ENCODE peak calls at places on chromosomes 6 and 20, in eight cellular contexts. C is left ventricle myocardium inferior, W is WERI-Rb-1, L is brain microvascular endothelial cell, F is hepatocyte, N is cardiac fibroblast, A is AG09309, K is thoracic aorta. U is an unnamed sample.

GRCh38 chr6:156687875-156688549 is 89.2 kb upstream of the ARID1B start:
- DNase-seq in C (no peak), W (peak; percentile 34), K (no peak), N (peak; percentile 51), A (no peak), F (peak; percentile 36), L (peak; percentile 6), U (peak; percentile 16)

GRCh38 chr6:31399589-31400466 is 3.6 kb upstream of the MICA start:
- DNase-seq in F (peak; percentile 94), C (peak; percentile 95), K (peak; percentile 80), W (no peak), L (peak; percentile 89), A (peak; percentile 55), N (peak; percentile 94), U (peak; percentile 91)

GRCh38 chr6:63476302-63476701 is 96.0 kb upstream of the LOC128125822 start:
- DNase-seq in W (no peak), K (no peak), F (peak; percentile 25), C (no peak), N (peak; percentile 3), A (no peak), L (no peak), U (no peak)

GRCh38 chr6:4914412-4915159 is 89.3 kb downstream of the RPP40 start:
- DNase-seq in L (peak; percentile 47), C (no peak), W (no peak), K (no peak), A (peak; percentile 21), N (peak; percentile 45), F (no peak), U (peak; percentile 83)

GRCh38 chr6:39965716-39966115 is 31.5 kb upstream of the MOCS1 start:
- DNase-seq in A (no peak), K (no peak), W (no peak), C (no peak), F (no peak), L (no peak), N (no peak), U (no peak)

GRCh38 chr6:116564921-116565872 is 6.1 kb upstream of the RWDD1 start:
- DNase-seq in A (no peak), C (peak; percentile 34), K (no peak), F (no peak), W (no peak), N (peak; percentile 20), L (no peak), U (no peak)

GRCh38 chr6:52539607-52540006 is 37.3 kb downstream of the TRAM2 start:
- DNase-seq in F (no peak), A (peak; percentile 34), K (no peak), C (no peak), L (peak; percentile 75), N (no peak), W (no peak), U (peak; percentile 66)

GRCh38 chr6:40719671-40720374 is 132.7 kb upstream of the LRFN2 start:
- DNase-seq in N (peak; percentile 61), F (peak; percentile 55), K (no peak), A (peak; percentile 41), W (no peak), L (peak; percentile 35), C (no peak), U (peak; percentile 81)

GRCh38 chr20:32966382-32966781 is 37.9 kb downstream of the SUN5 start:
- DNase-seq in L (no peak), N (no peak), A (no peak), K (no peak), F (no peak), C (no peak), W (no peak), U (no peak)

GRCh38 chr6:154852700-154853099 is 119.5 kb downstream of the SCAF8 start:
- DNase-seq in K (no peak), N (peak; percentile 7), C (no peak), A (no peak), F (no peak), L (no peak), W (no peak), U (peak; percentile 86)

GRCh38 chr6:105644073-105644489 is 241.2 kb upstream of the PREP start:
- DNase-seq in L (no peak), W (no peak), A (no peak), F (no peak), K (no peak), N (no peak), C (no peak), U (no peak)

GRCh38 chr6:12594541-12594893 is 122.0 kb upstream of the PHACTR1 start:
- DNase-seq in C (no peak), K (no peak), A (no peak), F (no peak), L (no peak), N (no peak), W (no peak), U (no peak)

GRCh38 chr6:100724222-100724621 is 156.9 kb downstream of the ASCC3 start:
- DNase-seq in A (no peak), C (no peak), L (no peak), W (no peak), K (no peak), F (no peak), N (peak; percentile 20), U (peak; percentile 25)

GRCh38 chr6:10395946-10396577 is 18.8 kb downstream of the TFAP2A start:
- DNase-seq in C (no peak), W (no peak), K (no peak), N (no peak), L (no peak), F (no peak), A (no peak), U (no peak)
- H3K4me3 ChIP-seq in C (no peak overlapping the region), W (peak overlapping the region; percentile 6), K (no peak overlapping the region), N (no peak overlapping the region), L (peak overlapping the region; percentile 28), F (no peak overlapping the region), A (no peak overlapping the region), U (no peak overlapping the region)

GRCh38 chr20:8627386-8628030 is 441.4 kb upstream of the PLCB4 start:
- DNase-seq in F (no peak), N (peak; percentile 29), W (no peak), K (no peak), A (no peak), C (no peak), L (no peak), U (peak; percentile 25)
- H3K4me3 ChIP-seq in F (no peak overlapping the region), N (peak overlapping the region; percentile 37), W (no peak overlapping the region), K (peak overlapping the region; percentile 58), A (no peak overlapping the region), C (peak overlapping the region; percentile 42), L (peak overlapping the region; percentile 22), U (peak overlapping the region; percentile 40)

GRCh38 chr6:70280462-70280861 is 22.4 kb downstream of the COL9A1 start:
- DNase-seq in L (no peak), W (no peak), F (peak; percentile 23), A (no peak), K (no peak), N (no peak), C (no peak), U (no peak)

GRCh38 chr6:70277480-70277879 is 25.4 kb downstream of the COL9A1 start:
- DNase-seq in C (no peak), K (no peak), F (peak; percentile 21), A (no peak), W (no peak), N (peak; percentile 63), L (no peak), U (no peak)

GRCh38 chr6:70281923-70282902 is 20.7 kb downstream of the COL9A1 start:
- DNase-seq in W (no peak), L (no peak), N (peak; percentile 1), K (no peak), F (peak; percentile 31), A (no peak), C (peak; percentile 53), U (no peak)

DNA sequence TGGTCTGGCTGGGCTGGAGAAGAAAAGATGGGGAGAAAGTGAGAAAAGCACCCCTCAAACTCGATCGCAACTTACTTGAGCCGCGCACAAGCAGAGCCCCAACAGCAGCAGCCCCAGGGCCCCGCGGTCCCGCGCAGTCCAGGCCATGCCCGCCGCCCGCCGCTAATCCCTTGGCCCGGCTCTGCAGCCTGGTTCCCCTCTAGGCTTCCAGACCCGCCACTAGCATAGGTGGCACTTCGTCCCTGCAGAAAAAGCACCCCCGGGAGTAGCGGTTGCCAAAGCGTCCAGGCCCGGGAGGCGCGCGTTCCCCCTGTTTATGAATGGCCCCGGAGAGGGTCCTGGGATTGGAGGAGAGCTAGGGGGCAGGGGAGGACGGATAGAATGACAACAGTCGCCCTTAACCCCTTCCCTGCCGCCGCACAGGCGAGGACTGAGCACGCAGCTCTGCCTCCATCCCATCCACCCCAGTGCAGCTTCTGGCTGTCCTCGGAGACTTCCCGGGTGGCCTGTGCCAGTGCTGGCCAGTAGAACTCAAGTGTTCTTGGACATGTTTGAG is 19.9 kb downstream of the COL9A1 start:
- DNase-seq in L (no peak), C (no peak), W (no peak), N (no peak), A (no peak), K (no peak), F (no peak), U (no peak)
- H3K4me3 ChIP-seq in L (no peak overlapping the region), C (peak overlapping the region; percentile 52), W (no peak overlapping the region), N (no peak overlapping the region), A (no peak overlapping the region), K (peak overlapping the region; percentile 12), F (peak overlapping the region; percentile 16), U (no peak overlapping the region)

GRCh38 chr20:49318430-49319203 is 40.8 kb upstream of the ZNFX1 start:
- DNase-seq in N (no peak), C (no peak), W (peak; percentile 19), K (no peak), L (no peak), A (no peak), F (peak; percentile 17), U (no peak)

GRCh38 chr20:49316704-49317103 is 38.8 kb upstream of the ZNFX1 start:
- DNase-seq in K (no peak), W (no peak), A (no peak), C (no peak), L (no peak), F (no peak), N (no peak), U (no peak)

GRCh38 chr20:49319204-49319809 is 41.5 kb upstream of the ZNFX1 start:
- DNase-seq in K (no peak), W (no peak), N (no peak), C (no peak), A (no peak), F (no peak), L (no peak), U (no peak)

GRCh38 chr20:49320460-49320859 is 42.6 kb upstream of the ZNFX1 start:
- DNase-seq in K (no peak), A (no peak), N (peak; percentile 75), L (peak; percentile 49), W (peak; percentile 55), F (peak; percentile 63), C (no peak), U (peak; percentile 47)

GRCh38 chr20:49318091-49318429 is 40.2 kb upstream of the ZNFX1 start:
- DNase-seq in A (no peak), C (no peak), F (no peak), W (no peak), N (no peak), K (no peak), L (no peak), U (no peak)
- H3K4me3 ChIP-seq in A (no peak overlapping the region), C (peak overlapping the region; percentile 54), F (no peak overlapping the region), W (peak overlapping the region; percentile 41), N (no peak overlapping the region), K (peak overlapping the region; percentile 65), L (no peak overlapping the region), U (no peak overlapping the region)

DNA sequence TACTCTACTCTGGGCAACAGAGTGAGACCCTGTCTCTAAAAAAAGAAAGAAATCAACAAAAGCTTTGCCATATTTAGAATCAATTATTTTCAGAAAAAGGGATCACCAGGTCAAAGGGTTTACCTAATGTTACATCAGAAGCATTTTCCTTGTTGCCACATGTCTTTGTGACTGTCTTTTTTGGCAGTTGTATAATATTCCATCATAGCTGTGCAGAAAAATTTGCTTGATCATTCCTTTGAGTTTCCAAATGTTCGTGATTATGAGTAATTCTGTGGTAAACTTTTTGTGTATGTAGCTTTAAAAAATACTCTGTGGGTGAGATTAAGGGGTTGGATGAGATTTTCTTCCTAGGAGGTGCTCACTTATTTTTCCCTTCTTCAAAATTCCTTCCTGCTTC is 26.4 kb downstream of the PNPLA1 start:
- DNase-seq in C (no peak), A (peak; percentile 57), K (no peak), N (peak; percentile 38), W (no peak), L (no peak), F (no peak), U (no peak)
- H3K4me3 ChIP-seq in C (no peak overlapping the region), A (no peak overlapping the region), K (no peak overlapping the region), N (no peak overlapping the region), W (no peak overlapping the region), L (no peak overlapping the region), F (no peak overlapping the region), U (no peak overlapping the region)

U was measured in fibroblast of villous mesenchyme.